ENCODE peak calls at places on chromosomes 5 and 9, in ten cellular contexts. A is gastrocnemius medialis; U is CD4-positive, CD25-positive, alpha-beta regulatory T cell; J is A549; T is CD8-positive, alpha-beta T cell; L is IMR-90; F is mammary epithelial cell; G is PC-9; B is dorsolateral prefrontal cortex; I is coronary artery. S is an unnamed sample.

GRCh38 chr5:181041043-181041442 is 977 bp downstream of the BTNL9 start:
- DNase-seq in I (no peak), F (no peak), L (no peak), U (no peak), B (no peak), T (no peak), A (no peak), G (no peak), J (no peak), S (no peak)

GRCh38 chr9:129237195-129237611 is 59.1 kb upstream of the IER5L start:
- DNase-seq in F (peak; percentile 21), G (peak; percentile 28), A (no peak), T (peak; percentile 50), J (peak; percentile 37), I (no peak), U (peak; percentile 34), B (no peak), L (peak; percentile 65), S (peak; percentile 44)

GRCh38 chr5:75818661-75819060 is 101.4 kb upstream of the POC5 start:
- DNase-seq in T (no peak), G (no peak), J (no peak), F (no peak), L (no peak), U (no peak), I (no peak), A (no peak), B (no peak), S (no peak)

GRCh38 chr5:82387819-82388166 is 109.6 kb upstream of the RPS23 start:
- DNase-seq in T (no peak), L (no peak), F (no peak), G (no peak), A (no peak), J (no peak), U (no peak), B (no peak), I (no peak), S (no peak)

GRCh38 chr5:170105643-170106611 is at the start of gene FOXI1:
- DNase-seq in I (peak; percentile 63), L (no peak), B (no peak), F (no peak), A (no peak), J (no peak), U (no peak), G (no peak), T (no peak), S (no peak)

GRCh38 chr5:65539827-65540226 is 23.1 kb downstream of the CENPK start:
- DNase-seq in I (no peak), J (peak; percentile 6), T (no peak), U (no peak), L (no peak), A (no peak), F (peak; percentile 67), G (peak; percentile 25), B (no peak), S (no peak)

GRCh38 chr9:14313951-14314423 is at the start of gene NFIB:
- DNase-seq in F (peak; percentile 49), G (no peak), J (peak; percentile 74), A (peak; percentile 59), B (no peak), U (no peak), L (peak; percentile 24), I (no peak), T (no peak), S (no peak)

GRCh38 chr5:141149812-141150211 is at the start of gene PCDHB6:
- DNase-seq in L (peak; percentile 3), T (no peak), U (no peak), J (peak; percentile 56), A (no peak), I (no peak), B (no peak), F (peak; percentile 20), G (no peak), S (no peak)

GRCh38 chr5:15612915-15613635 is 113.1 kb downstream of the FBXL7 start:
- DNase-seq in I (no peak), A (no peak), L (no peak), G (no peak), F (no peak), B (no peak), T (no peak), U (no peak), J (no peak), S (no peak)

GRCh38 chr5:15609076-15609725 is 109.2 kb downstream of the FBXL7 start:
- DNase-seq in U (no peak), J (no peak), A (no peak), T (no peak), B (no peak), F (peak; percentile 33), L (no peak), G (no peak), I (no peak), S (no peak)

GRCh38 chr5:15607076-15607475 is 107.1 kb downstream of the FBXL7 start:
- DNase-seq in L (no peak), U (no peak), B (no peak), G (no peak), I (no peak), T (no peak), J (no peak), A (no peak), F (no peak), S (no peak)

GRCh38 chr5:15611008-15611407 is 111.0 kb downstream of the FBXL7 start:
- DNase-seq in U (no peak), J (no peak), F (no peak), L (no peak), I (no peak), B (no peak), A (no peak), T (no peak), G (no peak), S (no peak)

DNA sequence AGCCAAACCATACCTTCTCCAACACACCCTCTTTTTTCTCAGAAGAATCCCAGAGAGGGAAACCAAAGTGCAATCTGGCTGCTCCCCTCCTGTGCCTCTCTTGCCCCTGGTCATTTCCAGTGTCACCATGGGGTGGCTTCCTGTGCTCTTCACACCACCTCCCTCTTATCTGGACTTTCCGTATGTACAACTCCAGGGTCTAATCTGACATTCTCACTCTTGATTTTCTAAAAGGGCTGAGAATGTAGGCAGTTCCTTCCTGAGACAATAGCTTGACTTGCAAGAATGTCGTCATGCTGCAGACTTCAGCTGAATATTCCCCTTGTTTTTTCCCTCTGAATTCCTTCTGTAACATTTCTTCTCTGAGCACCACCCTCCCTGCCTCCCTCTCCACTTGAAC is 110.2 kb downstream of the FBXL7 start:
- DNase-seq in G (no peak), A (no peak), F (no peak), T (no peak), L (no peak), B (no peak), I (no peak), U (no peak), J (no peak), S (no peak)
- H3K27ac ChIP-seq in G (no peak overlapping the region), A (no peak overlapping the region), F (no peak overlapping the region), T (no peak overlapping the region), L (no peak overlapping the region), B (no peak overlapping the region), I (no peak overlapping the region), U (no peak overlapping the region), J (no peak overlapping the region), S (no peak overlapping the region)

GRCh38 chr9:92385953-92386352 is 18.4 kb downstream of the OGN start:
- DNase-seq in F (peak; percentile 86), J (no peak), I (no peak), A (no peak), B (no peak), L (peak; percentile 29), T (no peak), U (no peak), G (no peak), S (no peak)

GRCh38 chr9:92385474-92385873 is 18.9 kb downstream of the OGN start:
- DNase-seq in B (no peak), A (no peak), T (no peak), U (no peak), L (no peak), F (peak; percentile 5), G (no peak), J (no peak), I (no peak), S (no peak)

GRCh38 chr9:92385001-92385400 is 19.4 kb downstream of the OGN start:
- DNase-seq in B (no peak), I (no peak), A (no peak), L (no peak), U (no peak), G (no peak), F (no peak), T (no peak), J (no peak), S (no peak)

GRCh38 chr9:92381780-92382179 is 22.6 kb downstream of the OGN start:
- DNase-seq in G (no peak), A (no peak), T (no peak), F (no peak), J (no peak), B (no peak), L (no peak), U (no peak), I (no peak), S (no peak)

GRCh38 chr9:92384373-92384772 is 20.0 kb downstream of the OGN start:
- DNase-seq in T (no peak), G (no peak), F (peak; percentile 47), U (no peak), A (no peak), B (no peak), J (no peak), I (no peak), L (peak; percentile 69), S (no peak)
- H3K27ac ChIP-seq in T (no peak overlapping the region), G (no peak overlapping the region), F (no peak overlapping the region), U (no peak overlapping the region), A (no peak overlapping the region), B (no peak overlapping the region), J (no peak overlapping the region), I (peak overlapping the region; percentile 67), L (no peak overlapping the region), S (no peak overlapping the region)

GRCh38 chr5:160399402-160400353 is at the start of gene FAM200C:
- DNase-seq in J (peak; percentile 94), G (peak; percentile 92), L (peak; percentile 94), A (peak; percentile 79), F (peak; percentile 89), I (peak; percentile 94), B (peak; percentile 81), U (peak; percentile 40), T (peak; percentile 41), S (peak; percentile 53)
- H3K27ac ChIP-seq in J (peak within 1 kb of the TSS; percentile 89), G (peak within 1 kb of the TSS; percentile 38), L (peak within 1 kb of the TSS; percentile 94), A (peak within 1 kb of the TSS; percentile 83), F (peak within 1 kb of the TSS; percentile 81), I (peak within 1 kb of the TSS; percentile 69), B (peak within 1 kb of the TSS; percentile 97), U (peak within 1 kb of the TSS; percentile 8), T (peak within 1 kb of the TSS; percentile 27), S (peak within 1 kb of the TSS; percentile 94)

DNA sequence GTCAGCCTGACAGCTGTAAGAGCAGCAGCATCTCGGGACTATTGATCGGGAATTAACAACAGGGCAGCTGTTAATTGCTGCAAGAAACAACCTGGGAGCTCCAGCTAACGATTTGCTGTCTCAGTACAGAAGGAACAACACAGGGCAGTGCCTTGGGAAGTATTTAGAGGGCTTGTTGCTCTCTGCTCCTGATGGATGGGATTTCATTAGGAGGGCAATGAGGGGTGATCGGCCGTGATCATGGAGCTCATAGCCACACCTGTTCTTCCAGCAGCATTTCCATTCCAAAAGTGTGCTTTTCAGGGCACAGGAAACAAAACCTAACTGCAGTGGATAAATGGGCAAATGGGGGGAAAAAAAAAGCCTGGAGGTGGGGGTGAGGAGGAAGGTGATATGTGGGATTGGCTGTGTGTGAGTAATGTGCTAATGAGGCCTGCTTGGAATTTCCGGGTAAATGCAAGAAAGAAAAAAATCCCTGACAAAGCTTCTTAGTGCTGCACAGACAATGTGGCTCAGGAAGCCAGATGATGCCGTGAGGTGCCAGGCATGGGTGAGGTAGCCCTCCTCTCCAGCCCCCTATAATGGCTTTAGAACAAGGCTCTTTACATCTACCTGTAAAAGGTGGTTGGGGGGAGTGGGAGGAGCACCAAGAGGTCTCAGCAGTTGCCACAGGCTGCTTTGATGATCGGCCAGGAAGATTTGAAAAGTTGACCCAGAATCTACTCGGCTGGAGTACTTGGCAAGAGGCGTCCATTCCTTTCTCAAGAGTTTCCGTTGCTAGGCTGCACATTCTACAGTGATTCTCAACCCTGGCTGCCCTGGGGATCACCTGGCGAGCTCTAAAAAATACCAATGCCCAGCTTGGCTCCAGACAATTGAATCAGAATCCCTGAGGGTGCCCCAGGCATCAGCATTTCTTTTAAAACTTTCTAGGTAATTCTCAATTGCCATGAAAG is 139.5 kb upstream of the KLF9 start:
- DNase-seq in A (no peak), J (no peak), U (no peak), G (peak; percentile 65), F (peak; percentile 80), T (no peak), B (no peak), I (no peak), L (peak; percentile 30), S (no peak)
- H3K27ac ChIP-seq in A (no peak overlapping the region), J (no peak overlapping the region), U (no peak overlapping the region), G (no peak overlapping the region), F (peak overlapping the region; percentile 76), T (no peak overlapping the region), B (no peak overlapping the region), I (no peak overlapping the region), L (no peak overlapping the region), S (peak overlapping the region; percentile 39)

S was measured in caudate nucleus.